ENCODE peak calls at places on chromosomes 11 and 22, in eight cellular contexts. Z, X, J, T, S, W, D and O are unnamed samples.

GRCh38 chr11:116394022-116394421 is 378.8 kb downstream of the BUD13 start:
- DNase-seq in Z (no peak), X (no peak), J (no peak), T (no peak), S (no peak), W (no peak), D (no peak), O (no peak)

GRCh38 chr11:30919389-30920172 is 333.4 kb upstream of the MPPED2 start:
- DNase-seq in Z (no peak), X (no peak), J (no peak), T (no peak), S (peak; percentile 9), W (no peak), D (peak; percentile 22), O (no peak)

GRCh38 chr11:4699697-4700435 is 2.2 kb upstream of the OR51E2 start:
- DNase-seq in Z (no peak), X (no peak), J (no peak), T (no peak), S (no peak), W (no peak), D (no peak), O (no peak)

GRCh38 chr22:43291381-43291780 is 51.8 kb downstream of the SCUBE1 start:
- DNase-seq in Z (no peak), X (no peak), J (no peak), T (no peak), S (no peak), W (no peak), D (no peak), O (no peak)

GRCh38 chr11:130191896-130192295 is 32.3 kb downstream of the ST14 start:
- DNase-seq in Z (no peak), X (no peak), J (no peak), T (no peak), S (no peak), W (no peak), D (no peak), O (no peak)

GRCh38 chr11:6404341-6405038 is 14.2 kb downstream of the SMPD1 start:
- DNase-seq in Z (no peak), X (no peak), J (no peak), T (peak; percentile 61), S (peak; percentile 31), W (no peak), D (no peak), O (no peak)

GRCh38 chr11:113926273-113927183 is 21.9 kb downstream of the HTR3B start:
- DNase-seq in Z (no peak), X (no peak), J (no peak), T (no peak), S (no peak), W (no peak), D (no peak), O (no peak)

GRCh38 chr11:119114351-119114750 is 7.0 kb upstream of the HINFP start:
- DNase-seq in Z (no peak), X (no peak), J (no peak), T (no peak), S (no peak), W (no peak), D (no peak), O (no peak)

GRCh38 chr11:106133529-106133928 is 56.1 kb downstream of the AASDHPPT start:
- DNase-seq in Z (no peak), X (no peak), J (peak; percentile 13), T (no peak), S (no peak), W (no peak), D (no peak), O (no peak)

GRCh38 chr11:130531061-130531460 is 82.6 kb downstream of the ADAMTS15 start:
- DNase-seq in Z (no peak), X (no peak), J (no peak), T (no peak), S (no peak), W (no peak), D (no peak), O (no peak)

GRCh38 chr22:49300241-49300640 is 527.4 kb downstream of the BRD1 start:
- DNase-seq in Z (no peak), X (no peak), J (no peak), T (no peak), S (no peak), W (no peak), D (no peak), O (no peak)

GRCh38 chr11:32430586-32431357 is 4.6 kb downstream of the WT1 start:
- DNase-seq in Z (no peak), X (no peak), J (peak; percentile 71), T (no peak), S (no peak), W (no peak), D (peak; percentile 8), O (no peak)

GRCh38 chr11:74434528-74434927 is 32.8 kb downstream of the KCNE3 start:
- DNase-seq in Z (no peak), X (no peak), J (no peak), T (no peak), S (peak; percentile 63), W (no peak), D (no peak), O (no peak)

GRCh38 chr11:79375818-79376550 is 64.8 kb downstream of the TENM4 start:
- DNase-seq in Z (no peak), X (no peak), J (peak; percentile 80), T (no peak), S (no peak), W (no peak), D (no peak), O (no peak)

GRCh38 chr11:31690041-31690440 is 121.1 kb downstream of the PAX6 start:
- DNase-seq in Z (no peak), X (no peak), J (no peak), T (peak; percentile 24), S (no peak), W (no peak), D (no peak), O (no peak)

DNA sequence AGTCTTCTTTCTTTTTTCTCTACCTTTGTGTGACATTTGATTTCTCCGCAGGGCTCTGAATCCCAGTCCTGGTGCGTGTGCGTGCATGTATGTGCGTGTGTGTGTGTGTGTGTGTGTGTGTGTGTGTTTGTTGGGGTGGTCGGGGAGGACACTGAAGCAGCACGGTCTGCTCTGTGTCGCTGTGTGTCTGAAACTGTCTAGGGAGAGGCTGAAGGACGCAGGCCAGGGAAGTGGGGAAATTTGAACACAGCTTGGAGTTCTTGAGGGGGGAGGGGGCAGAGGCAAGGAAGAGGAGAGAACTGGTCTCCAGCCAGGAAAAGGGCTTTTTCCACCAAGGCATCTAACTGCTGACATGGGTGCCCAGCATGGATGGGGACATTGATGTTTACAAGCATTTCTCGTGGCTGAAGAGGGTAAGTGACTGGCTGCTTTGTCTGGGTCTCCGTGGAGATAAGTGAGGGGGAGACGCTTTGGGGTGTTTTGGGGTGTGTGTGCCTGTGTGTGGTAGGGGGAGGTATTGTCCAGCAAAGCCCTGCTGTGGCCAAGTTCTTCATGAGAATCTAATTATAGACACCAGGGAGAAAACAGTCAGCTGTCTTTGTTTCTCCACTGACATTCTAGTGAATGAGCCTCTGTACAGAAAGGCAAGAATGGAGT is 63.6 kb downstream of the PPFIBP2 start:
- DNase-seq in Z (peak; percentile 39), X (peak; percentile 88), J (peak; percentile 38), T (peak; percentile 26), S (peak; percentile 85), W (no peak), D (no peak), O (peak; percentile 54)
- H3K4me3 ChIP-seq in Z (peak overlapping the region; percentile 31), X (peak overlapping the region; percentile 50), J (no peak overlapping the region), T (peak overlapping the region; percentile 48), S (no peak overlapping the region), W (no peak overlapping the region), D (no peak overlapping the region), O (peak overlapping the region; percentile 14)

GRCh38 chr22:35729309-35729698 is 11.6 kb downstream of the APOL5 start:
- DNase-seq in Z (no peak), X (no peak), J (no peak), T (no peak), S (no peak), W (no peak), D (no peak), O (no peak)

GRCh38 chr22:35726933-35727332 is 9.3 kb downstream of the APOL5 start:
- DNase-seq in Z (peak; percentile 21), X (no peak), J (no peak), T (no peak), S (no peak), W (no peak), D (no peak), O (no peak)

GRCh38 chr22:35726398-35726797 is 8.7 kb downstream of the APOL5 start:
- DNase-seq in Z (peak; percentile 9), X (no peak), J (no peak), T (no peak), S (no peak), W (no peak), D (no peak), O (no peak)

GRCh38 chr22:35727436-35727835 is 9.8 kb downstream of the APOL5 start:
- DNase-seq in Z (peak; percentile 24), X (peak; percentile 36), J (no peak), T (no peak), S (no peak), W (no peak), D (no peak), O (no peak)

DNA sequence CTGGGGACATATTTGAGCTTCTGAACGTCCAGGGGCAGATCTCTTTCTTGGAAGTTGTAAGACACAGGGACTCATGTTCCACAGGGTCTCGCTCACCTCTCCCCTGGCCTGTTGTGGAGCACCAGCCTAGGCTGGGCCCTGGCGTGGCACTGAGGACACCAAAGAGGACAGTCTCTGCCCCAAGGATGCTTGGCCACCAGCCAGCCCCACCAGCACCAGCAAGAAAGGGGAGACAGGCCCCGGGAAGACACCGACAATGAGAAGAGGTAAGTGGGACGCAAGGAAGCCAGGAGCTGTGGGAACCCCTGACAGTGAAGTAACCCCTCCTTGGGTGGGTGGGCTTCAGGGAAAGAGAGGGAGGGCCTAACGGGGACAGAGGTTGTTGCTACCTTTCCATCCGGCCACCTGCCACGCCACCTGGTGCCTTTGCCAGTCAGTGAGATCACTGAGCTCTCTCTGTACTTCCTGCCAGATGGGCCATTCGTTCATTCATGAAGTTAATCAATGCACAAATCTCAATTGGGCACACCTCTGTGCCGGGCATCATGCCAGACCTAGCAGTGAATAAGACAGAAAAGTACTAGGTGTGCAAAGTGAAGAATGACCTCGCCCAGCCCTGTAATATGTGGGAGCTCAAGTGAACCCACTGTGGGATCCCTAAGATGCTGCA is 11.1 kb downstream of the APOL5 start:
- DNase-seq in Z (peak; percentile 76), X (no peak), J (no peak), T (no peak), S (no peak), W (peak; percentile 72), D (peak; percentile 75), O (peak; percentile 72)
- H3K4me3 ChIP-seq in Z (no peak overlapping the region), X (no peak overlapping the region), J (no peak overlapping the region), T (no peak overlapping the region), S (no peak overlapping the region), W (no peak overlapping the region), D (no peak overlapping the region), O (no peak overlapping the region)

GRCh38 chr11:61753672-61754071 is 1.2 kb downstream of the MYRF start:
- DNase-seq in Z (no peak), X (no peak), J (no peak), T (no peak), S (no peak), W (no peak), D (no peak), O (no peak)
- H3K4me3 ChIP-seq in Z (peak overlapping the region; percentile 66), X (no peak overlapping the region), J (no peak overlapping the region), T (no peak overlapping the region), S (no peak overlapping the region), W (no peak overlapping the region), D (no peak overlapping the region), O (no peak overlapping the region)

DNA sequence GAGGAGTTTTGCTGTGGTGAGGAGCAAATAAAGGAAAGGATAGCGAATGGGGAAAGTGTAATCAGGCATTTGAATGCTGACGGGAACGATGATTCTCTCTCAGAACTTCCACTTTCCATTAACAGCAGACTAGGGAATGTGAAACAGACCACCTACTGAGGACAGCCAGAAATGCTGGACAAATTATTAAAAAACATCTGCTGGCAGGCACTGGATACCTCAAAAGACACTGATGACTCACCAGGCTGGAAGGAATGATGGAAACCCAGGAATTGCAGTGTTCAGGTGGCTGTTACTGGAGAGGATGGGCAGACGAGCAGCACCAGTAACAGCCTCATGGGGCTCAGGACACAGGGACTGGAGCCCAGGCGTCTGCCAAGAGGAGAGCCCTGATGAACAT is 33.4 kb downstream of the PLA2G6 start:
- DNase-seq in Z (no peak), X (no peak), J (peak; percentile 30), T (peak; percentile 19), S (peak; percentile 69), W (no peak), D (no peak), O (no peak)
- H3K4me3 ChIP-seq in Z (no peak overlapping the region), X (no peak overlapping the region), J (no peak overlapping the region), T (no peak overlapping the region), S (no peak overlapping the region), W (no peak overlapping the region), D (no peak overlapping the region), O (no peak overlapping the region)